ENCODE peak calls at places on chromosomes 12 and 14, in four cellular contexts. U is WTC11, V is H1, M is K562. E is an unnamed sample.

GRCh38 chr12:5776091-5776490 is 169.0 kb downstream of the ANO2 start:
- DNase-seq in U (no peak), V (no peak), M (no peak), E (no peak)

GRCh38 chr14:64701660-64702059 is 2.6 kb upstream of the PLEKHG3 start:
- DNase-seq in U (no peak), V (no peak), M (no peak), E (no peak)

GRCh38 chr14:77245820-77246219 is 25.2 kb downstream of the NGB start:
- DNase-seq in U (no peak), V (no peak), M (no peak), E (no peak)

GRCh38 chr12:132476038-132476414 is 13.9 kb upstream of the FBRSL1 start:
- DNase-seq in U (no peak), V (no peak), M (no peak), E (no peak)

GRCh38 chr14:95222151-95222631 is 64.9 kb upstream of the DICER1 start:
- DNase-seq in U (no peak), V (no peak), M (no peak), E (no peak)

GRCh38 chr14:95935228-95935822 is 58.7 kb downstream of the TUNAR start:
- DNase-seq in U (peak), V (no peak), M (peak), E (no peak)

GRCh38 chr12:121676190-121676589 is 6.7 kb upstream of the MORN3 start:
- DNase-seq in U (no peak), V (no peak), M (no peak), E (no peak)

GRCh38 chr12:10331642-10332239 is 24.1 kb downstream of the KLRD1 start:
- DNase-seq in U (no peak), V (no peak), M (peak), E (peak)

GRCh38 chr14:22339277-22339676 is 249.7 kb downstream of the DAD1 start:
- DNase-seq in U (no peak), V (no peak), M (no peak), E (no peak)

GRCh38 chr12:43238281-43238680 is 313.7 kb downstream of the ADAMTS20 start:
- DNase-seq in U (no peak), V (no peak), M (no peak), E (no peak)

GRCh38 chr12:124979568-124979967 is 9.4 kb downstream of the DHX37 start:
- DNase-seq in U (no peak), V (no peak), M (peak), E (no peak)

GRCh38 chr14:31937730-31938346 is 139.3 kb upstream of the ARHGAP5 start:
- DNase-seq in U (no peak), V (no peak), M (peak), E (no peak)

GRCh38 chr12:96233941-96234461 is 39.8 kb downstream of the ELK3 start:
- DNase-seq in U (no peak), V (no peak), M (no peak), E (peak)

GRCh38 chr12:94207467-94208432 is 59.4 kb downstream of the PLXNC1 start:
- DNase-seq in U (no peak), V (no peak), M (no peak), E (no peak)

GRCh38 chr12:132027636-132028035 is 77.9 kb downstream of the EP400 start:
- DNase-seq in U (no peak), V (no peak), M (no peak), E (no peak)

GRCh38 chr14:95993768-95994592 is 45.2 kb upstream of the C14orf132 start:
- DNase-seq in U (no peak), V (peak), M (peak), E (peak)

GRCh38 chr12:18897816-18898215 is 159.9 kb downstream of the CAPZA3 start:
- DNase-seq in U (no peak), V (no peak), M (no peak), E (no peak)

GRCh38 chr14:59463773-59464650 is 1.2 kb downstream of the GPR135 start:
- DNase-seq in U (peak), V (peak), M (no peak), E (peak)

GRCh38 chr14:32472512-32473472 is 143.7 kb downstream of the AKAP6 start:
- DNase-seq in U (no peak), V (no peak), M (no peak), E (no peak)

GRCh38 chr12:1611775-1612174 is 17.3 kb upstream of the WNT5B start:
- DNase-seq in U (no peak), V (no peak), M (no peak), E (no peak)

GRCh38 chr14:69637503-69638030 is 26.2 kb downstream of the SUSD6 start:
- DNase-seq in U (no peak), V (no peak), M (peak), E (peak)

GRCh38 chr12:120241561-120242274 is 23.8 kb downstream of the PXN start:
- DNase-seq in U (no peak), V (no peak), M (no peak), E (no peak)

GRCh38 chr14:37550511-37550910 is 44.5 kb downstream of the FOXA1 start:
- DNase-seq in U (no peak), V (no peak), M (no peak), E (no peak)

GRCh38 chr12:90280564-90281058 is 572.0 kb upstream of the ATP2B1 start:
- DNase-seq in U (no peak), V (no peak), M (no peak), E (no peak)

GRCh38 chr12:64780531-64781373 is 21.5 kb upstream of the GNS start:
- DNase-seq in U (peak), V (peak), M (peak), E (peak)

GRCh38 chr14:93898731-93899130 is 28.4 kb upstream of the FAM181A start:
- DNase-seq in U (no peak), V (no peak), M (no peak), E (no peak)

GRCh38 chr14:102501751-102502315 is 7.7 kb downstream of the ANKRD9 start:
- DNase-seq in U (peak), V (peak), M (peak), E (no peak)

GRCh38 chr12:113276306-113276705 is 55.0 kb downstream of the TPCN1 start:
- DNase-seq in U (no peak), V (no peak), M (no peak), E (no peak)

GRCh38 chr12:50765325-50765911 is 1.5 kb downstream of the ATF1 start:
- DNase-seq in U (peak), V (no peak), M (peak), E (peak)
- TF ChIP-seq TEAD4 in U (no peak), V (no peak), M (no peak), E (no peak)

DNA sequence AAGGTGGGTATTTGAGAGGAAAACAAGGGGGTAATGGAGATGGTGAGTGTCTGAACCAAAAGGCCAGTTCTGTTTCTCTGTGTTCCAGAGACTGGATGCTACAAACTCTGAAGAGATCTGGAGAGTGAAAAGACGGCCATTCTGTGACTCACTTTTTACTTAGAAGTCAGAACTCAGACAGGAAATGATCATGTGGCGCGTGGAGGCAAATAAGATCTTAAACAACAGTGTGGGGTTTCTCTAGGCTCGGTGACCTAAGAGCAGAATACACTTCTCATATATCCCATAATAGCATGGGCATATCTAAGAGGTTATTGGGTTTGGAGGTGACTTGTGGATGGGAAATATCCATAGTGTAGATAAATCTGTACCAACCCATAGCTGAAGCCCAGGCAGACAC is 463.5 kb downstream of the TMEM132D start:
- DNase-seq in U (no peak), V (no peak), M (no peak), E (no peak)
- TF ChIP-seq TEAD4 in U (no peak), V (no peak), M (no peak), E (no peak)

GRCh38 chr12:46214668-46215429 is 54.0 kb downstream of the SLC38A1 start:
- DNase-seq in U (no peak), V (no peak), M (no peak), E (no peak)
- TF ChIP-seq TEAD4 in U (no peak), V (no peak), M (no peak), E (no peak)

GRCh38 chr12:71190822-71191221 is 33.0 kb upstream of the TSPAN8 start:
- DNase-seq in U (no peak), V (no peak), M (no peak), E (no peak)
- TF ChIP-seq TEAD4 in U (no peak), V (no peak), M (no peak), E (no peak)

GRCh38 chr14:103696027-103696402 is 19.2 kb downstream of the XRCC3 start:
- DNase-seq in U (no peak), V (no peak), M (no peak), E (peak)

GRCh38 chr14:103693514-103693913 is 21.7 kb downstream of the XRCC3 start:
- DNase-seq in U (no peak), V (no peak), M (no peak), E (no peak)

GRCh38 chr14:103692871-103693270 is 22.4 kb downstream of the XRCC3 start:
- DNase-seq in U (no peak), V (no peak), M (no peak), E (no peak)

GRCh38 chr14:103695331-103696026 is 19.8 kb downstream of the XRCC3 start:
- DNase-seq in U (no peak), V (no peak), M (no peak), E (peak)

GRCh38 chr14:103694572-103695026 is 20.7 kb downstream of the XRCC3 start:
- DNase-seq in U (no peak), V (no peak), M (no peak), E (no peak)
- TF ChIP-seq TEAD4 in U (no peak), V (no peak), M (no peak), E (no peak)

GRCh38 chr12:46910830-46911229 is 85.0 kb upstream of the SLC38A4 start:
- DNase-seq in U (no peak), V (no peak), M (no peak), E (no peak)
- TF ChIP-seq TEAD4 in U (no peak), V (no peak), M (no peak), E (no peak)

GRCh38 chr12:4518106-4518728 is 20.5 kb upstream of the RAD51AP1 start:
- DNase-seq in U (no peak), V (no peak), M (no peak), E (no peak)
- TF ChIP-seq TEAD4 in U (no peak), V (no peak), M (no peak), E (no peak)

DNA sequence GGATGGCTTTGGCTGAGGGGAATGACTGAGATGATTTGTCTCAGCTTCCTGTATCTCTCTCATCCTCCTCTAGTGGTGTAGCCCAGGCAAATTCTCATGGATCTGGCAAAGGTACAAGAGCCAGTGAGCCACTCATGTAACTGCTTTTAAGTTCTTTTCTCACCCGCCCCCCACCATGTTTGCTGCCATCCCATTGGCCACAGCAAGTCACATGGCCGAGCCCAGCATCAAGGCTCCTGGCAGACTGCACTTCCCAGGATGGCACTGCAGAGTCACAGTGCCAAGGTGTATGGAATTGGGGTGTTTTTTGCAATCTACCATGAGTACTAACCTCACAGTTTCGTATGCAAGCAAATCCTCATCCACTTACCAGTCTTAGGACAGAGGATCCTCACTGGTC is 50.9 kb downstream of the CHST11 start:
- DNase-seq in U (no peak), V (no peak), M (peak), E (no peak)
- TF ChIP-seq TEAD4 in U (no peak), V (no peak), M (no peak), E (no peak)

E was measured in SK-N-SH.